ENCODE peak calls at places on chromosomes 16 and 17, in seven cellular contexts. G, E, A, Q, P, O and D are unnamed samples.

GRCh38 chr16:77169650-77170236 is 21.2 kb upstream of the MON1B start:
- DNase-seq in G (no peak), E (no peak), A (peak; percentile 50), Q (no peak), P (peak; percentile 33), O (peak; percentile 13), D (peak; percentile 36)

GRCh38 chr16:28877642-28877975 is 679 bp upstream of the ATP2A1 start:
- DNase-seq in G (no peak), E (no peak), A (no peak), Q (no peak), P (no peak), O (no peak), D (no peak)

GRCh38 chr17:59330314-59330942 is 1.0 kb upstream of the YPEL2 start:
- DNase-seq in G (no peak), E (peak; percentile 53), A (no peak), Q (peak; percentile 42), P (no peak), O (no peak), D (peak; percentile 51)

GRCh38 chr17:17391575-17392370 is 85.0 kb upstream of the MED9 start:
- DNase-seq in G (peak; percentile 34), E (no peak), A (peak; percentile 32), Q (no peak), P (peak; percentile 75), O (no peak), D (no peak)

GRCh38 chr16:68700120-68700519 is 37.0 kb upstream of the CDH1 start:
- DNase-seq in G (no peak), E (peak; percentile 30), A (no peak), Q (no peak), P (no peak), O (peak; percentile 48), D (no peak)

GRCh38 chr17:2892305-2892971 is 96.2 kb downstream of the RAP1GAP2 start:
- DNase-seq in G (no peak), E (no peak), A (no peak), Q (no peak), P (no peak), O (peak; percentile 79), D (peak; percentile 19)

GRCh38 chr16:23183486-23183862 is 929 bp downstream of the SCNN1G start:
- DNase-seq in G (no peak), E (no peak), A (no peak), Q (no peak), P (no peak), O (no peak), D (no peak)

GRCh38 chr17:48907713-48908046 is 527 bp upstream of the UBE2Z start:
- DNase-seq in G (no peak), E (no peak), A (peak; percentile 80), Q (no peak), P (no peak), O (peak; percentile 47), D (no peak)

GRCh38 chr17:74474043-74474792 is 7.8 kb downstream of the CD300A start:
- DNase-seq in G (no peak), E (no peak), A (no peak), Q (no peak), P (peak; percentile 33), O (no peak), D (no peak)

GRCh38 chr16:28846933-28847273 is 755 bp upstream of the TUFM start:
- DNase-seq in G (no peak), E (no peak), A (no peak), Q (no peak), P (no peak), O (peak; percentile 14), D (no peak)

GRCh38 chr16:25013049-25013448 is 2.1 kb downstream of the ARHGAP17 start:
- DNase-seq in G (no peak), E (no peak), A (no peak), Q (no peak), P (no peak), O (no peak), D (no peak)

GRCh38 chr17:57328109-57328882 is 72.0 kb downstream of the MSI2 start:
- DNase-seq in G (no peak), E (no peak), A (no peak), Q (no peak), P (no peak), O (no peak), D (no peak)

GRCh38 chr17:76500074-76500744 is 1.0 kb downstream of the RHBDF2 start:
- DNase-seq in G (no peak), E (no peak), A (no peak), Q (no peak), P (no peak), O (no peak), D (no peak)

GRCh38 chr17:36578671-36579070 is 13.0 kb upstream of the DHRS11 start:
- DNase-seq in G (no peak), E (no peak), A (no peak), Q (no peak), P (no peak), O (no peak), D (no peak)

GRCh38 chr16:89117975-89118289 is 24.3 kb downstream of the ACSF3 start:
- DNase-seq in G (no peak), E (no peak), A (no peak), Q (peak; percentile 4), P (no peak), O (no peak), D (no peak)

GRCh38 chr16:54879681-54880080 is 51.0 kb upstream of the IRX5 start:
- DNase-seq in G (no peak), E (no peak), A (no peak), Q (no peak), P (no peak), O (peak; percentile 48), D (no peak)

GRCh38 chr16:19085679-19086200 is 18.3 kb downstream of the COQ7 start:
- DNase-seq in G (no peak), E (no peak), A (peak; percentile 86), Q (no peak), P (no peak), O (no peak), D (no peak)

GRCh38 chr16:27322858-27323780 is 9.3 kb downstream of the IL4R start:
- DNase-seq in G (no peak), E (no peak), A (no peak), Q (no peak), P (no peak), O (no peak), D (no peak)

GRCh38 chr17:31907342-31907975 is 6.0 kb upstream of the UTP6 start:
- DNase-seq in G (no peak), E (peak; percentile 64), A (no peak), Q (no peak), P (no peak), O (peak; percentile 22), D (no peak)

GRCh38 chr17:44952946-44953475 is 5.4 kb upstream of the KIF18B start:
- DNase-seq in G (no peak), E (no peak), A (no peak), Q (no peak), P (no peak), O (no peak), D (no peak)

GRCh38 chr16:49859139-49859947 is 3.4 kb upstream of the ZNF423 start:
- DNase-seq in G (no peak), E (peak; percentile 82), A (no peak), Q (peak; percentile 78), P (no peak), O (no peak), D (no peak)

GRCh38 chr17:8167526-8167925 is 4.8 kb upstream of the VAMP2 start:
- DNase-seq in G (no peak), E (no peak), A (no peak), Q (no peak), P (no peak), O (no peak), D (no peak)

GRCh38 chr16:55989569-55989907 is 114.4 kb upstream of the CES5A start:
- DNase-seq in G (no peak), E (no peak), A (no peak), Q (no peak), P (no peak), O (no peak), D (no peak)

GRCh38 chr16:53754938-53755910 is 51.3 kb downstream of the FTO start:
- DNase-seq in G (no peak), E (peak; percentile 62), A (no peak), Q (no peak), P (no peak), O (no peak), D (peak; percentile 88)

GRCh38 chr17:79622776-79623175 is 11.9 kb upstream of the RBFOX3 start:
- DNase-seq in G (no peak), E (peak; percentile 8), A (no peak), Q (no peak), P (no peak), O (no peak), D (no peak)

GRCh38 chr16:30846649-30847402 is 47.1 kb downstream of the BCL7C start:
- DNase-seq in G (no peak), E (no peak), A (no peak), Q (no peak), P (no peak), O (no peak), D (no peak)

GRCh38 chr17:81854974-81855774 is 5.2 kb downstream of the P4HB start:
- DNase-seq in G (no peak), E (no peak), A (no peak), Q (no peak), P (no peak), O (no peak), D (no peak)

GRCh38 chr17:72715906-72716572 is 376.4 kb downstream of the SLC39A11 start:
- DNase-seq in G (no peak), E (no peak), A (no peak), Q (no peak), P (no peak), O (peak; percentile 95), D (no peak)

GRCh38 chr17:41528959-41529353 is 848 bp upstream of the KRT19 start:
- DNase-seq in G (no peak), E (no peak), A (peak; percentile 28), Q (no peak), P (no peak), O (no peak), D (peak; percentile 32)

GRCh38 chr16:81189100-81189664 is 49.3 kb upstream of the BCO1 start:
- DNase-seq in G (no peak), E (peak; percentile 75), A (no peak), Q (peak; percentile 85), P (no peak), O (peak; percentile 63), D (no peak)

GRCh38 chr16:14483819-14484385 is 146.2 kb downstream of the PARN start:
- DNase-seq in G (no peak), E (no peak), A (no peak), Q (no peak), P (no peak), O (no peak), D (no peak)